ENCODE peak calls at places on chromosomes 3 and 15, in eight cellular contexts. D is NCI-H524 treated with DMSO at 0.1 percent for 48 hours; L is Peyer's patch; J is stimulated activated CD8-positive, alpha-beta memory T cell treated with anti-CD3 and anti-CD28 coated beads, Interleukin-15, amount 100 ng/mL, for 1 hour; O is OCI-M1; U is tibial nerve; S is GDM1; K is left cardiac atrium. M is an unnamed sample.
A peak's percentile ranks its signal among the peaks of the same experiment; 100 is the strongest.

GRCh38 chr3:37694236-37694635 is 167.4 kb upstream of the CTDSPL start:
- DNase-seq in J (no peak), U (no peak), S (no peak), D (no peak), K (no peak), O (no peak), L (no peak), M (no peak)

GRCh38 chr3:154275965-154276364 is 48.3 kb downstream of the DHX36 start:
- DNase-seq in U (no peak), K (no peak), S (no peak), O (no peak), D (no peak), J (no peak), L (no peak), M (no peak)

GRCh38 chr15:31158858-31159569 is 57.5 kb upstream of the TRPM1 start:
- DNase-seq in J (no peak), L (no peak), S (no peak), D (no peak), K (no peak), U (no peak), O (no peak), M (peak; percentile 42)

GRCh38 chr3:184716652-184717607 is 5.1 kb upstream of the MAGEF1 start:
- DNase-seq in D (no peak), U (peak; percentile 14), L (no peak), J (no peak), K (no peak), O (no peak), S (no peak), M (no peak)

GRCh38 chr15:48790716-48791115 is 20.2 kb downstream of the CEP152 start:
- DNase-seq in D (no peak), K (no peak), S (no peak), O (no peak), U (no peak), J (no peak), L (no peak), M (no peak)

GRCh38 chr3:151906751-151907150 is 33.3 kb downstream of the SUCNR1 start:
- DNase-seq in L (no peak), S (no peak), U (no peak), O (no peak), K (no peak), D (no peak), J (no peak), M (no peak)

GRCh38 chr3:113626513-113627371 is 69.7 kb downstream of the USF3 start:
- DNase-seq in U (peak; percentile 61), D (peak; percentile 44), J (no peak), K (peak; percentile 57), O (peak; percentile 93), L (peak; percentile 83), S (peak; percentile 71), M (peak; percentile 71)

GRCh38 chr3:178850452-178851166 is 221.0 kb downstream of the ZMAT3 start:
- DNase-seq in S (no peak), K (no peak), D (no peak), J (no peak), O (no peak), U (no peak), L (no peak), M (no peak)

GRCh38 chr3:45647148-45647619 is 42.0 kb upstream of the SACM1L start:
- DNase-seq in K (no peak), D (no peak), S (peak; percentile 29), J (no peak), O (peak; percentile 43), L (no peak), U (peak; percentile 45), M (no peak)

GRCh38 chr3:46895204-46895660 is 17.7 kb downstream of the PTH1R start:
- DNase-seq in K (peak; percentile 84), O (peak; percentile 77), J (peak; percentile 66), D (no peak), L (peak; percentile 88), U (peak; percentile 82), S (peak; percentile 23), M (peak; percentile 75)

GRCh38 chr3:145266368-145266767 is 894.6 kb downstream of the PLOD2 start:
- DNase-seq in L (no peak), K (no peak), D (peak; percentile 6), U (no peak), S (no peak), O (peak; percentile 20), J (no peak), M (no peak)

GRCh38 chr15:87032291-87032690 is 952.6 kb downstream of the AGBL1 start:
- DNase-seq in J (no peak), O (no peak), D (no peak), L (no peak), S (no peak), U (no peak), K (no peak), M (no peak)

GRCh38 chr3:115151921-115152320 is 4.8 kb upstream of the ZBTB20 start:
- DNase-seq in O (no peak), U (no peak), S (no peak), J (no peak), L (no peak), K (no peak), D (no peak), M (no peak)

GRCh38 chr15:81504170-81504905 is 130.3 kb upstream of the TMC3 start:
- DNase-seq in L (no peak), O (no peak), K (no peak), S (no peak), D (no peak), J (no peak), U (no peak), M (no peak)

GRCh38 chr15:91224750-91225380 is 124.8 kb downstream of the SV2B start:
- DNase-seq in L (no peak), D (peak; percentile 15), U (peak; percentile 42), O (peak; percentile 63), S (no peak), J (no peak), K (no peak), M (no peak)

GRCh38 chr3:107846282-107846852 is 244.5 kb downstream of the CD47 start:
- DNase-seq in K (peak; percentile 65), S (no peak), D (no peak), L (peak; percentile 76), U (peak; percentile 73), J (no peak), O (peak; percentile 60), M (no peak)

GRCh38 chr3:75220932-75221331 is 443.2 kb upstream of the FRG2C start:
- DNase-seq in O (no peak), U (no peak), S (no peak), J (no peak), D (no peak), K (no peak), L (no peak), M (no peak)

GRCh38 chr3:135134293-135134692 is 339.2 kb downstream of the EPHB1 start:
- DNase-seq in L (no peak), K (no peak), D (no peak), S (no peak), O (no peak), U (no peak), J (no peak), M (no peak)

GRCh38 chr15:47997170-47997569 is 123.6 kb upstream of the SLC24A5 start:
- DNase-seq in S (no peak), L (no peak), J (no peak), O (no peak), D (no peak), K (no peak), U (no peak), M (no peak)

GRCh38 chr3:156681003-156681402 is 6.6 kb downstream of the TIPARP start:
- DNase-seq in L (peak; percentile 64), O (peak; percentile 30), J (no peak), K (peak; percentile 36), U (no peak), S (no peak), D (peak; percentile 22), M (peak; percentile 66)

GRCh38 chr3:100893590-100893989 is 99.6 kb downstream of the ABI3BP start:
- DNase-seq in S (no peak), J (no peak), K (peak; percentile 25), U (no peak), D (no peak), O (peak; percentile 48), L (no peak), M (no peak)

GRCh38 chr15:74977599-74977998 is 17.8 kb upstream of the SCAMP5 start:
- DNase-seq in J (no peak), S (no peak), L (no peak), K (no peak), O (no peak), U (no peak), D (no peak), M (no peak)

GRCh38 chr3:51099794-51100542 is 285.1 kb upstream of the MANF start:
- DNase-seq in S (no peak), U (peak; percentile 64), D (no peak), O (peak; percentile 53), L (peak; percentile 50), K (peak; percentile 34), J (no peak), M (peak; percentile 69)

GRCh38 chr3:40930131-40930538 is 269.2 kb upstream of the CTNNB1 start:
- DNase-seq in O (peak; percentile 87), D (peak; percentile 53), S (no peak), U (no peak), J (no peak), L (no peak), K (no peak), M (peak; percentile 50)

GRCh38 chr3:115943579-115943978 is 320.3 kb downstream of the GAP43 start:
- DNase-seq in U (no peak), D (no peak), S (no peak), K (no peak), J (no peak), O (no peak), L (no peak), M (no peak)

GRCh38 chr3:192444096-192444790 is 283.1 kb downstream of the FGF12 start:
- DNase-seq in D (no peak), O (peak; percentile 71), U (peak; percentile 50), L (peak; percentile 68), J (no peak), K (peak; percentile 55), S (peak; percentile 8), M (peak; percentile 46)

GRCh38 chr15:95604634-95605036 is 725.9 kb upstream of the NR2F2 start:
- DNase-seq in K (no peak), D (no peak), O (no peak), J (no peak), L (no peak), U (peak; percentile 30), S (no peak), M (no peak)

GRCh38 chr15:33182278-33182905 is 12.1 kb downstream of the FMN1 start:
- DNase-seq in J (no peak), L (no peak), O (no peak), U (no peak), K (no peak), D (no peak), S (no peak), M (no peak)

M was measured in Caco-2.